ENCODE peak calls at places on chromosomes 13 and 19, in seven cellular contexts. G is HTR-8/SVneo; U is fibroblast of the conjunctiva; A is CD8-positive, alpha-beta T cell; D is AG04449; W is fibroblast of the aortic adventitia; Y is activated naive CD4-positive, alpha-beta T cell. Q is an unnamed sample.
A peak's percentile ranks its signal among the peaks of the same experiment; 100 is the strongest.

GRCh38 chr13:70183041-70183440 is 74.8 kb upstream of the KLHL1 start:
- DNase-seq in G (no peak), U (no peak), A (no peak), D (no peak), W (no peak), Y (no peak), Q (peak; percentile 52)

GRCh38 chr19:778910-779653 is 18.2 kb upstream of the PTBP1 start:
- DNase-seq in G (peak; percentile 76), U (peak; percentile 84), A (no peak), D (peak; percentile 74), W (peak; percentile 96), Y (no peak), Q (peak; percentile 51)

GRCh38 chr13:98648141-98648540 is 71.2 kb upstream of the STK24 start:
- DNase-seq in G (no peak), U (no peak), A (no peak), D (no peak), W (no peak), Y (no peak), Q (no peak)

GRCh38 chr13:99393791-99394735 is 86.9 kb upstream of the GPR183 start:
- DNase-seq in G (no peak), U (no peak), A (no peak), D (no peak), W (no peak), Y (no peak), Q (no peak)

GRCh38 chr19:30691767-30692516 is 319.8 kb downstream of the ZNF536 start:
- DNase-seq in G (no peak), U (no peak), A (no peak), D (no peak), W (peak; percentile 13), Y (no peak), Q (no peak)

GRCh38 chr13:49367640-49368431 is 76.0 kb downstream of the CAB39L start:
- DNase-seq in G (no peak), U (no peak), A (no peak), D (no peak), W (peak; percentile 49), Y (no peak), Q (no peak)

GRCh38 chr13:95099541-95099940 is 201.7 kb downstream of the ABCC4 start:
- DNase-seq in G (no peak), U (no peak), A (no peak), D (peak; percentile 41), W (peak; percentile 37), Y (no peak), Q (no peak)

GRCh38 chr19:46975918-46976782 is 43.5 kb upstream of the NPAS1 start:
- DNase-seq in G (peak; percentile 75), U (peak; percentile 97), A (no peak), D (peak; percentile 96), W (peak; percentile 100), Y (no peak), Q (peak; percentile 94)

GRCh38 chr13:106337096-106337495 is 198.4 kb downstream of the EFNB2 start:
- DNase-seq in G (no peak), U (no peak), A (no peak), D (peak; percentile 14), W (no peak), Y (no peak), Q (no peak)

GRCh38 chr19:9115307-9115813 is at the start of gene OR7G1:
- DNase-seq in G (no peak), U (no peak), A (no peak), D (no peak), W (no peak), Y (no peak), Q (no peak)

GRCh38 chr13:29936051-29936813 is 85.8 kb upstream of the UBL3 start:
- DNase-seq in G (no peak), U (no peak), A (no peak), D (no peak), W (no peak), Y (no peak), Q (no peak)

GRCh38 chr13:41694902-41695301 is 237.6 kb downstream of the RGCC start:
- DNase-seq in G (peak; percentile 19), U (peak; percentile 85), A (no peak), D (peak; percentile 82), W (peak; percentile 97), Y (no peak), Q (peak; percentile 86)

GRCh38 chr19:7524992-7525739 is 2.7 kb downstream of the MCOLN1 start:
- DNase-seq in G (no peak), U (no peak), A (no peak), D (no peak), W (no peak), Y (no peak), Q (no peak)

GRCh38 chr19:57807541-57807940 is 7.2 kb downstream of the ZNF552 start:
- DNase-seq in G (no peak), U (no peak), A (no peak), D (no peak), W (no peak), Y (no peak), Q (no peak)

GRCh38 chr13:21683034-21683733 is 12.3 kb downstream of the FGF9 start:
- DNase-seq in G (no peak), U (no peak), A (no peak), D (no peak), W (peak; percentile 14), Y (no peak), Q (peak; percentile 88)

GRCh38 chr19:19657397-19657783 is 6.1 kb downstream of the ATP13A1 start:
- DNase-seq in G (no peak), U (no peak), A (no peak), D (no peak), W (no peak), Y (no peak), Q (no peak)

GRCh38 chr19:18292810-18293641 is 11.6 kb upstream of the JUND start:
- DNase-seq in G (peak; percentile 71), U (peak; percentile 57), A (peak; percentile 37), D (no peak), W (peak; percentile 83), Y (no peak), Q (peak; percentile 79)

GRCh38 chr13:109610517-109610916 is 175.9 kb downstream of the IRS2 start:
- DNase-seq in G (no peak), U (no peak), A (peak; percentile 51), D (no peak), W (no peak), Y (no peak), Q (peak; percentile 28)

GRCh38 chr13:59442461-59442860 is 721.3 kb downstream of the DIAPH3 start:
- DNase-seq in G (no peak), U (no peak), A (no peak), D (no peak), W (no peak), Y (no peak), Q (no peak)

GRCh38 chr13:81639984-81640582 is 1299.2 kb upstream of the SPRY2 start:
- DNase-seq in G (no peak), U (no peak), A (no peak), D (no peak), W (no peak), Y (no peak), Q (peak; percentile 25)

GRCh38 chr13:80783926-80784325 is 443.0 kb upstream of the SPRY2 start:
- DNase-seq in G (no peak), U (peak; percentile 43), A (no peak), D (no peak), W (peak; percentile 77), Y (no peak), Q (peak; percentile 48)

GRCh38 chr19:16266586-16266942 is 58.1 kb upstream of the KLF2 start:
- DNase-seq in G (no peak), U (no peak), A (peak; percentile 67), D (no peak), W (no peak), Y (no peak), Q (no peak)

GRCh38 chr13:110388141-110388943 is 81.3 kb downstream of the COL4A2 start:
- DNase-seq in G (peak; percentile 53), U (no peak), A (no peak), D (no peak), W (peak; percentile 52), Y (no peak), Q (no peak)

GRCh38 chr13:95298169-95298940 is 2.9 kb downstream of the ABCC4 start:
- DNase-seq in G (no peak), U (no peak), A (no peak), D (no peak), W (no peak), Y (no peak), Q (no peak)

GRCh38 chr13:110116072-110116487 is 190.9 kb downstream of the COL4A1 start:
- DNase-seq in G (no peak), U (peak; percentile 54), A (no peak), D (no peak), W (peak; percentile 60), Y (peak; percentile 7), Q (no peak)

GRCh38 chr19:2648528-2648937 is 54.0 kb downstream of the GNG7 start:
- DNase-seq in G (peak; percentile 83), U (peak; percentile 61), A (peak; percentile 72), D (peak; percentile 10), W (peak; percentile 80), Y (peak; percentile 56), Q (peak; percentile 69)

GRCh38 chr13:108302279-108302678 is 32.8 kb downstream of the TNFSF13B start:
- DNase-seq in G (no peak), U (no peak), A (no peak), D (no peak), W (no peak), Y (no peak), Q (peak; percentile 32)

GRCh38 chr13:110047511-110047910 is 259.4 kb downstream of the COL4A1 start:
- DNase-seq in G (no peak), U (peak; percentile 43), A (no peak), D (no peak), W (peak; percentile 97), Y (no peak), Q (no peak)

GRCh38 chr13:46662690-46663089 is 109.7 kb downstream of the LRCH1 start:
- DNase-seq in G (no peak), U (no peak), A (no peak), D (no peak), W (no peak), Y (no peak), Q (no peak)

GRCh38 chr13:107119989-107120881 is 552.3 kb upstream of the ARGLU1 start:
- DNase-seq in G (no peak), U (no peak), A (no peak), D (no peak), W (no peak), Y (no peak), Q (no peak)

GRCh38 chr13:41639955-41640780 is 182.8 kb downstream of the RGCC start:
- DNase-seq in G (no peak), U (no peak), A (no peak), D (no peak), W (peak; percentile 22), Y (no peak), Q (no peak)

GRCh38 chr13:97005631-97006262 is 11.5 kb upstream of the OXGR1 start:
- DNase-seq in G (no peak), U (no peak), A (no peak), D (no peak), W (peak; percentile 43), Y (no peak), Q (no peak)

Q was measured in ACHN.